ENCODE peak calls at places on chromosome 1, in ten cellular contexts. W is right atrium auricular region; I is CD8-positive, alpha-beta T cell; G is H9; V is gastrocnemius medialis; Y is cardiac fibroblast; U is fibroblast of the aortic adventitia; M is astrocyte of the spinal cord; T is psoas muscle; C is tibial nerve. S is an unnamed sample.

GRCh38 chr1:3629561-3630160 is 4.8 kb downstream of the TPRG1L start:
- DNase-seq in U (no peak), Y (no peak), C (no peak), I (no peak), M (no peak), G (no peak), T (no peak), W (no peak), V (no peak), S (no peak)

GRCh38 chr1:163401211-163401610 is 79.5 kb downstream of the NUF2 start:
- DNase-seq in T (no peak), G (no peak), V (no peak), U (no peak), I (no peak), M (no peak), C (no peak), Y (no peak), W (no peak), S (no peak)

GRCh38 chr1:211036701-211037494 is 97.0 kb downstream of the KCNH1 start:
- DNase-seq in U (no peak), I (no peak), V (no peak), G (no peak), M (peak), T (no peak), C (no peak), W (no peak), Y (peak), S (no peak)

GRCh38 chr1:227776277-227776676 is 39.2 kb upstream of the PRSS38 start:
- DNase-seq in U (peak), M (peak), C (no peak), I (no peak), G (no peak), V (no peak), W (no peak), Y (peak), T (no peak), S (no peak)

GRCh38 chr1:148318123-148318899 is 164.8 kb downstream of the PPIAL4G start:
- DNase-seq in G (no peak), Y (peak), T (no peak), W (peak), C (no peak), V (no peak), U (no peak), I (peak), M (peak), S (peak)

GRCh38 chr1:116289219-116289618 is 83.8 kb upstream of the ATP1A1 start:
- DNase-seq in M (no peak), C (no peak), G (no peak), Y (no peak), T (no peak), I (no peak), W (no peak), V (no peak), U (peak), S (no peak)

GRCh38 chr1:219350621-219351020 is 176.9 kb downstream of the LYPLAL1 start:
- DNase-seq in G (no peak), I (no peak), C (no peak), U (no peak), W (no peak), Y (no peak), V (no peak), M (no peak), T (no peak), S (no peak)

GRCh38 chr1:29506678-29507225 is 270.4 kb downstream of the PTPRU start:
- DNase-seq in C (no peak), W (no peak), U (no peak), V (no peak), Y (no peak), G (peak), I (no peak), M (no peak), T (no peak), S (no peak)

GRCh38 chr1:96999191-96999590 is 277.6 kb downstream of the PTBP2 start:
- DNase-seq in C (no peak), T (no peak), M (no peak), G (no peak), Y (no peak), W (no peak), V (no peak), U (peak), I (no peak), S (no peak)

GRCh38 chr1:156931553-156931952 is 11.1 kb downstream of the LRRC71 start:
- DNase-seq in W (no peak), V (no peak), I (no peak), G (no peak), Y (no peak), T (peak), U (peak), M (peak), C (no peak), S (no peak)

GRCh38 chr1:2372551-2373490 is 18.5 kb downstream of the MORN1 start:
- DNase-seq in V (no peak), T (peak), W (no peak), Y (no peak), C (no peak), I (no peak), G (no peak), M (no peak), U (no peak), S (peak)

GRCh38 chr1:11266268-11267074 is 4.1 kb upstream of the MTOR start:
- DNase-seq in C (no peak), U (no peak), I (no peak), G (no peak), M (no peak), W (no peak), Y (no peak), V (no peak), T (no peak), S (no peak)

GRCh38 chr1:11262171-11263049 is at the start of gene MTOR:
- DNase-seq in G (peak), W (peak), Y (peak), V (peak), C (peak), U (peak), M (peak), T (peak), I (peak), S (peak)
- TF ChIP-seq CTCF in G (peak), W (no peak), Y (peak), V (peak), C (no peak), U (peak), M (peak), T (peak), I (no peak), S (no peak)

GRCh38 chr1:37561794-37562132 is 5.0 kb downstream of the DNALI1 start:
- DNase-seq in G (peak), T (no peak), Y (peak), V (no peak), U (peak), W (no peak), I (no peak), M (no peak), C (no peak), S (no peak)
- TF ChIP-seq CTCF in G (peak), T (no peak), Y (peak), V (no peak), U (peak), W (peak), I (peak), M (peak), C (no peak), S (peak)

GRCh38 chr1:68281946-68282615 is 49.8 kb upstream of the WLS start:
- DNase-seq in V (no peak), G (peak), Y (no peak), M (no peak), U (no peak), T (no peak), W (no peak), I (no peak), C (no peak), S (no peak)

GRCh38 chr1:68279846-68280245 is 47.5 kb upstream of the WLS start:
- DNase-seq in M (no peak), G (no peak), C (no peak), V (no peak), U (no peak), Y (no peak), T (no peak), I (no peak), W (no peak), S (no peak)

DNA sequence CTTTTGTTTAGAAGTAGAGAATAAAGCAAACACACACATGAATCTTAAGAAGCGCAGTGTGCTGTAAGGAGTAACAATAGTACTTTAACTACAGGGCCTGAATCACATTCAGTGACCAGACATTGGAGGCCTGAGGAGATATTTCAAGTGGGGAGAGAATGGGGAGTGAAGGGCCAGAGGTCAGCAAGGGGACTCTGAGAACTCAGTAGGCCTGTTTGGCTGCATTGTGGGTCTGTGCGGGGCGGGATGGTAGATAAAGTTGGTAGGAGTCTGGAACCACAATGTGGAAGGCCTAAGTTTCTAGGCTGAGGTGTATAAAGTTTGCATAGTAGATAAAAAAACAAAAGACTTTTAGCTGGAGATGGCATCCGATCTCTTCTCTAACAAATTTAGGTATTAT is 52.7 kb upstream of the WLS start:
- DNase-seq in U (no peak), W (no peak), M (no peak), C (no peak), Y (no peak), G (no peak), V (no peak), I (no peak), T (no peak), S (no peak)
- TF ChIP-seq CTCF in U (no peak), W (no peak), M (no peak), C (no peak), Y (no peak), G (no peak), V (no peak), I (no peak), T (no peak), S (no peak)

GRCh38 chr1:41255978-41256377 is 13.9 kb upstream of the SCMH1 start:
- DNase-seq in G (no peak), C (no peak), Y (peak), T (no peak), V (no peak), W (no peak), U (peak), I (no peak), M (peak), S (no peak)
- TF ChIP-seq CTCF in G (no peak), C (no peak), Y (no peak), T (no peak), V (no peak), W (no peak), U (no peak), I (no peak), M (no peak), S (no peak)

DNA sequence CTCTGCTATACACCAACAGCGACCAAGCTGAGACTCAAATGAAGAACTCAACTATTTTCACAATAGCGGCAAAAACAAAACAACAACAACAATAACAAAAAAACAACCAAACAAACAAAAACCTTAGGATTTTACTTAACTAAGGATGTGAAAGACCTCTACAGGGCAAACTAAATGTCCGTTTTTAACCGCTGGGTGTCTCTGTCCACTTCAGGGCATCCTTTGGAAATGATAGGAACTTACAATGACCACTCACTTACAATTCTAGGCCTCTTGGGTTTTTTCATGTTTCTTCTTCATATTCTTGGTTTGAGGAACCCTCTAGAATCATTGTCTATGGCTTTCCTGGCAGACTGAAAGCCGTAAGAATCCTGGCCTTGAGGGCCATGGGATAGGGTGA is 134.0 kb upstream of the FAM78B start:
- DNase-seq in T (no peak), Y (no peak), C (no peak), U (no peak), M (no peak), V (no peak), G (no peak), W (no peak), I (no peak), S (no peak)
- TF ChIP-seq CTCF in T (no peak), Y (no peak), C (no peak), U (no peak), M (no peak), V (no peak), G (no peak), W (no peak), I (no peak), S (no peak)

GRCh38 chr1:62111084-62111483 is 83.6 kb upstream of the L1TD1 start:
- DNase-seq in W (no peak), M (no peak), G (no peak), T (no peak), Y (no peak), I (no peak), V (no peak), U (no peak), C (no peak), S (no peak)
- TF ChIP-seq CTCF in W (peak), M (no peak), G (peak), T (no peak), Y (no peak), I (no peak), V (no peak), U (no peak), C (peak), S (no peak)

GRCh38 chr1:202270871-202271326 is 70.8 kb downstream of the UBE2T start:
- DNase-seq in U (no peak), I (no peak), G (peak), C (no peak), T (no peak), M (no peak), W (no peak), V (no peak), Y (no peak), S (no peak)
- TF ChIP-seq CTCF in U (no peak), I (no peak), G (no peak), C (no peak), T (no peak), M (no peak), W (no peak), V (no peak), Y (no peak), S (no peak)

GRCh38 chr1:50605186-50605875 is 182.1 kb upstream of the DMRTA2 start:
- DNase-seq in Y (peak), C (no peak), M (peak), V (no peak), T (no peak), U (peak), W (no peak), I (no peak), G (peak), S (no peak)
- TF ChIP-seq CTCF in Y (peak), C (no peak), M (peak), V (no peak), T (peak), U (peak), W (peak), I (no peak), G (peak), S (peak)

GRCh38 chr1:206721454-206721853 is 36.7 kb downstream of the MAPKAPK2 start:
- DNase-seq in U (no peak), T (no peak), G (no peak), C (no peak), V (no peak), W (no peak), M (no peak), Y (no peak), I (no peak), S (no peak)

GRCh38 chr1:206727981-206728380 is 42.6 kb upstream of the IL19 start:
- DNase-seq in V (no peak), U (no peak), T (no peak), Y (no peak), W (no peak), M (no peak), C (no peak), I (no peak), G (no peak), S (no peak)

GRCh38 chr1:206725053-206725963 is 40.6 kb downstream of the MAPKAPK2 start:
- DNase-seq in U (peak), C (no peak), V (no peak), W (no peak), G (peak), I (peak), M (peak), Y (peak), T (no peak), S (no peak)

GRCh38 chr1:206722751-206723499 is 38.2 kb downstream of the MAPKAPK2 start:
- DNase-seq in V (no peak), G (no peak), W (no peak), T (peak), Y (no peak), U (peak), C (no peak), M (no peak), I (no peak), S (no peak)

GRCh38 chr1:206723500-206724472 is 39.1 kb downstream of the MAPKAPK2 start:
- DNase-seq in V (peak), M (peak), W (peak), Y (peak), C (no peak), T (peak), U (peak), I (no peak), G (no peak), S (no peak)
- TF ChIP-seq CTCF in V (peak), M (no peak), W (no peak), Y (no peak), C (no peak), T (no peak), U (peak), I (no peak), G (peak), S (no peak)

GRCh38 chr1:220768127-220768601 is 18.5 kb upstream of the MTARC1 start:
- DNase-seq in W (no peak), U (no peak), G (no peak), T (no peak), Y (no peak), C (no peak), V (no peak), I (no peak), M (no peak), S (no peak)
- TF ChIP-seq CTCF in W (no peak), U (peak), G (no peak), T (no peak), Y (no peak), C (no peak), V (no peak), I (no peak), M (no peak), S (no peak)